ENCODE peak calls at places on chromosome 3, in four cellular contexts. F is aorta, Y is ELR, E is RWPE1. X is an unnamed sample.

GRCh38 chr3:122092460-122093165 is 37.5 kb downstream of the CD86 start:
- DNase-seq in E (peak), F (no peak), Y (peak), X (no peak)

GRCh38 chr3:105944721-105945120 is 75.9 kb upstream of the CBLB start:
- DNase-seq in E (peak), Y (peak), F (no peak), X (peak)

GRCh38 chr3:32502089-32502943 is at the start of gene CMTM6:
- DNase-seq in Y (peak), F (peak), E (peak), X (peak)

GRCh38 chr3:114756506-114757279 is 390.4 kb downstream of the ZBTB20 start:
- DNase-seq in E (no peak), Y (peak), F (no peak), X (no peak)

GRCh38 chr3:151837057-151837456 is 23.1 kb downstream of the AADAC start:
- DNase-seq in Y (peak), F (no peak), E (peak), X (peak)

GRCh38 chr3:46517016-46517770 is 19.4 kb downstream of the RTP3 start:
- DNase-seq in E (peak), Y (peak), F (no peak), X (peak)

GRCh38 chr3:106728315-106728821 is 648.9 kb upstream of the CCDC54 start:
- DNase-seq in Y (peak), E (peak), F (no peak), X (peak)

GRCh38 chr3:127851899-127852298 is 29.6 kb upstream of the MGLL start:
- DNase-seq in E (no peak), F (peak), Y (no peak), X (no peak)

GRCh38 chr3:179652467-179653105 is at the start of gene USP13:
- DNase-seq in Y (peak), F (peak), E (peak), X (peak)

GRCh38 chr3:5063724-5064123 is 58.4 kb upstream of the ARL8B start:
- DNase-seq in F (no peak), Y (no peak), E (no peak), X (no peak)

GRCh38 chr3:37990527-37990926 is at the start of gene VILL:
- DNase-seq in Y (no peak), F (peak), E (no peak), X (no peak)

GRCh38 chr3:129576514-129577345 is 29.7 kb downstream of the PLXND1 start:
- DNase-seq in E (no peak), Y (no peak), F (no peak), X (no peak)

GRCh38 chr3:71962561-71963240 is 177.8 kb upstream of the PROK2 start:
- DNase-seq in E (peak), F (no peak), Y (peak), X (no peak)

GRCh38 chr3:177294221-177294620 is 96.9 kb upstream of the TBL1XR1 start:
- DNase-seq in Y (no peak), E (peak), F (no peak), X (no peak)

GRCh38 chr3:182908471-182908870 is 71.9 kb downstream of the DCUN1D1 start:
- DNase-seq in E (no peak), F (no peak), Y (no peak), X (no peak)

GRCh38 chr3:32945136-32945535 is 6.3 kb upstream of the CCR4 start:
- DNase-seq in Y (peak), E (peak), F (no peak), X (no peak)

GRCh38 chr3:136196401-136197158 is 445 bp upstream of the MSL2 start:
- DNase-seq in E (peak), F (peak), Y (peak), X (peak)

GRCh38 chr3:87318609-87319008 is 42.2 kb upstream of the POU1F1 start:
- DNase-seq in Y (no peak), F (no peak), E (no peak), X (no peak)

GRCh38 chr3:56467801-56468183 is 475 bp downstream of the ERC2 start:
- DNase-seq in Y (peak), E (no peak), F (no peak), X (no peak)

GRCh38 chr3:114120211-114120610 is 58.6 kb downstream of the DRD3 start:
- DNase-seq in E (no peak), F (no peak), Y (no peak), X (no peak)

GRCh38 chr3:18012933-18013332 is 270.5 kb upstream of the TBC1D5 start:
- DNase-seq in E (no peak), F (no peak), Y (no peak), X (no peak)

GRCh38 chr3:10517616-10518015 is 12.2 kb upstream of the ATP2B2 start:
- DNase-seq in E (no peak), Y (no peak), F (peak), X (no peak)

GRCh38 chr3:101675709-101676218 is 1.2 kb downstream of the ZBTB11 start:
- DNase-seq in Y (no peak), E (no peak), F (peak), X (no peak)

GRCh38 chr3:115961390-115961789 is 338.1 kb downstream of the GAP43 start:
- DNase-seq in F (no peak), E (no peak), Y (peak), X (no peak)

GRCh38 chr3:50567386-50568182 is at the start of gene C3orf18:
- DNase-seq in Y (peak), F (peak), E (peak), X (peak)

GRCh38 chr3:31952205-31952604 is 28.9 kb downstream of the OSBPL10 start:
- DNase-seq in E (no peak), Y (no peak), F (no peak), X (no peak)